ENCODE peak calls at places on chromosomes 16 and 17, in seven cellular contexts. W is AG09319, P is cardiac fibroblast, F is uterus, M is H9, V is body of pancreas, Z is testis. N is an unnamed sample.
A peak's percentile ranks its signal among the peaks of the same experiment; 100 is the strongest.

GRCh38 chr16:4767872-4768548 is 1.0 kb upstream of the ZNF500 start:
- DNase-seq in W (no peak), P (peak; percentile 57), F (peak; percentile 39), M (no peak), V (peak; percentile 33), Z (peak; percentile 52), N (no peak)

GRCh38 chr17:34571428-34572130 is 7.8 kb upstream of the TMEM132E start:
- DNase-seq in W (no peak), P (no peak), F (no peak), M (no peak), V (no peak), Z (no peak), N (no peak)

GRCh38 chr17:48131216-48131824 is 23.8 kb downstream of the SNX11 start:
- DNase-seq in W (peak; percentile 23), P (peak; percentile 78), F (peak; percentile 41), M (peak; percentile 86), V (peak; percentile 61), Z (peak; percentile 73), N (no peak)

GRCh38 chr16:84940670-84941551 is 70.4 kb downstream of the ZDHHC7 start:
- DNase-seq in W (peak; percentile 44), P (no peak), F (peak; percentile 65), M (no peak), V (no peak), Z (peak; percentile 37), N (no peak)

GRCh38 chr16:27699540-27699939 is 149.6 kb downstream of the KATNIP start:
- DNase-seq in W (no peak), P (no peak), F (no peak), M (peak; percentile 48), V (no peak), Z (no peak), N (no peak)

GRCh38 chr17:42409467-42410351 is 13.3 kb downstream of the CAVIN1 start:
- DNase-seq in W (peak; percentile 75), P (peak; percentile 95), F (peak; percentile 80), M (no peak), V (peak; percentile 40), Z (no peak), N (no peak)

GRCh38 chr17:36459601-36460000 is 26.9 kb upstream of the ZNHIT3 start:
- DNase-seq in W (no peak), P (no peak), F (no peak), M (no peak), V (no peak), Z (no peak), N (no peak)

GRCh38 chr17:80615311-80615710 is 70.7 kb downstream of the RPTOR start:
- DNase-seq in W (no peak), P (no peak), F (no peak), M (no peak), V (no peak), Z (no peak), N (no peak)

GRCh38 chr17:54876656-54877195 is 23.9 kb upstream of the TOM1L1 start:
- DNase-seq in W (no peak), P (no peak), F (no peak), M (peak; percentile 54), V (no peak), Z (no peak), N (no peak)

GRCh38 chr17:50532452-50533024 is at the start of gene EPN3:
- DNase-seq in W (no peak), P (no peak), F (no peak), M (peak; percentile 88), V (peak; percentile 88), Z (no peak), N (no peak)

GRCh38 chr16:8963010-8963824 is 489 bp downstream of the USP7 start:
- DNase-seq in W (no peak), P (no peak), F (no peak), M (no peak), V (no peak), Z (no peak), N (no peak)

GRCh38 chr17:60079401-60079861 is 710 bp upstream of the HEATR6 start:
- DNase-seq in W (no peak), P (peak; percentile 57), F (no peak), M (no peak), V (no peak), Z (no peak), N (no peak)

GRCh38 chr17:77308768-77309726 is 168.3 kb downstream of the SEC14L1 start:
- DNase-seq in W (no peak), P (peak; percentile 78), F (peak; percentile 66), M (no peak), V (no peak), Z (no peak), N (no peak)

GRCh38 chr16:69567031-69567680 is 1.4 kb downstream of the NFAT5 start:
- DNase-seq in W (no peak), P (peak; percentile 54), F (no peak), M (peak; percentile 39), V (peak; percentile 28), Z (peak; percentile 31), N (no peak)
- TF ChIP-seq CTCF in W (peak; percentile 18), P (peak; percentile 21), F (no peak), M (peak; percentile 20), V (no peak), Z (peak; percentile 11), N (no peak)

GRCh38 chr17:82255573-82255972 is 17.9 kb downstream of the CSNK1D start:
- DNase-seq in W (no peak), P (no peak), F (no peak), M (no peak), V (no peak), Z (no peak), N (no peak)

GRCh38 chr17:82256242-82256894 is 17.1 kb downstream of the CSNK1D start:
- DNase-seq in W (no peak), P (no peak), F (no peak), M (no peak), V (no peak), Z (no peak), N (no peak)

GRCh38 chr17:82253179-82253544 is 20.3 kb downstream of the CSNK1D start:
- DNase-seq in W (no peak), P (no peak), F (no peak), M (no peak), V (no peak), Z (no peak), N (no peak)

GRCh38 chr17:82258555-82258954 is 14.9 kb downstream of the CSNK1D start:
- DNase-seq in W (no peak), P (no peak), F (no peak), M (no peak), V (no peak), Z (no peak), N (no peak)

DNA sequence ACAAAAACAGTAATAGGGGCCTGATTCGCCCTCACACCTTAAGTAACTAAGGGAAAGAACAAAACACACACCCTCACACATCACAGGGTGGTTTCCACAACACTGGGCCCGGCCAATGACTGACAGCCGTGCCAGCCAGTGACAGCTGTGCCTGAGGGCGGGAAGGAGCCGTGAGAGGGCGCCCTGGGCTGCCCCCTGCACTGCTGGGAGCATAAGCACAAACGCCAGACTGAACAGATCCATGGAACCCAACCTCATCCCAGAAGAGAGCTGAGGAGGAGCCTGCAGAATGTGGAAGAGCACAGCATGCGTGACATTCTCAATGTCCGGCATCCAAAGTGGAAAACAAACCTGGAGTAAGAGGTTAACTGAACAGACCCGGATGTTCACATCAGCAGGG is 16.0 kb downstream of the CSNK1D start:
- DNase-seq in W (no peak), P (peak; percentile 53), F (peak; percentile 47), M (peak; percentile 83), V (no peak), Z (peak; percentile 65), N (no peak)
- TF ChIP-seq CTCF in W (no peak), P (no peak), F (no peak), M (no peak), V (no peak), Z (no peak), N (no peak)

DNA sequence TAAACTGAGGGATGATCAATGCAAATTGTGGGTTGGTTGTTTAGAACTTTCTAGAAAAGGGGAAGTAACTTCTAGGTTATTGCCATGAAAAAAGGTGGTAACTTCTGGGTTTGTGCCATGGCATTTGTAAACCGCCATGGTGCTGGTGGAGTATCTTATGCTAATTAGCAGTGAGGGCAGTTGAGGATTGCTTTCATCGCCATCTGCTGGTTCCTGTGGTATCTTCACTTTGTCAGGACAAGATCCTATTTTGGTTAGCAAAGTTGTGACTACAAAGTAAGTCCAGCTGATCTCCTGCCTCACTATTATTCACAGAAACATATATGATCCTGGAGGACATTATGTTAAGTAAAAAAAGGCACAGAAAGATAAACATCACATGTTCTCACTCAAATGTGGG is 1332.3 kb downstream of the CDH11 start:
- DNase-seq in W (no peak), P (peak; percentile 29), F (no peak), M (no peak), V (no peak), Z (peak; percentile 44), N (no peak)
- TF ChIP-seq CTCF in W (no peak), P (peak; percentile 16), F (no peak), M (peak; percentile 55), V (no peak), Z (no peak), N (no peak)

DNA sequence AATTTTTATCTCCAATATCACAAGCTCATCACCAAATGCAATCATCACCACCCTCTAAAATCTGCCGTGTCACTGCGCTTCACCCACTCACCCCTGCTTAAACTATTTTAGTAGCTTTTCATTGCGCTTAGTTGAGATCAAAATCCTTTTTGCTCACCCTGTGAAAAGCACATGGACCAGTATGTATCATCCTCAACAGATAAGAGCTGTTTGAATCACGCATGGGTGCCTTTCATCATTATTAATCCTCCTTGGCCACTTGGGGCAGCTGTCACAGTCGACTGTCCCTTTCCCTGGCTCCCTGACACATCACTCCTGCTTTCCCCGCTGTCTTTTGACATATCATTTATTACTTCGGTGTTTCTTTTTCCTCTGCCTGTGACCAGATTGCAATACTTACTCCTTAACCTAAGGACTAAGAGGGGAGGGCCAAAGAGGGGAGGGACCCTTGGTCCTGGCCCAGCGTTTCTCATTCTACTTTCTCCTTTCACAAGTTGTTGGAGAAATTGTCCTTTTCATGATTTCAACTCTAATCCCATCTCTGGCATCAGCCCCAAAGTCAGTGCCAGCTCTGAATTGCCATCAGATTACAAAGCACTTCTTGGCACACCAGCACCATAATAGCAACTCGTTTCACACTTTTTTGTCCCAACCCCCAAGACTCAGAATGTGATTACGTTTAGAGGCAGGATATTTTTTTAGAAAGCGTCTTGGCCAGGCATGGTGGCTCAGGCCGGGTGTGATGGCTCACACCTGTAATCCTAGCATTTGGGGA is 8.6 kb upstream of the KDM6B start:
- DNase-seq in W (no peak), P (peak; percentile 32), F (no peak), M (peak; percentile 24), V (peak; percentile 34), Z (no peak), N (no peak)
- TF ChIP-seq CTCF in W (no peak), P (peak; percentile 18), F (no peak), M (peak; percentile 15), V (no peak), Z (no peak), N (no peak)

DNA sequence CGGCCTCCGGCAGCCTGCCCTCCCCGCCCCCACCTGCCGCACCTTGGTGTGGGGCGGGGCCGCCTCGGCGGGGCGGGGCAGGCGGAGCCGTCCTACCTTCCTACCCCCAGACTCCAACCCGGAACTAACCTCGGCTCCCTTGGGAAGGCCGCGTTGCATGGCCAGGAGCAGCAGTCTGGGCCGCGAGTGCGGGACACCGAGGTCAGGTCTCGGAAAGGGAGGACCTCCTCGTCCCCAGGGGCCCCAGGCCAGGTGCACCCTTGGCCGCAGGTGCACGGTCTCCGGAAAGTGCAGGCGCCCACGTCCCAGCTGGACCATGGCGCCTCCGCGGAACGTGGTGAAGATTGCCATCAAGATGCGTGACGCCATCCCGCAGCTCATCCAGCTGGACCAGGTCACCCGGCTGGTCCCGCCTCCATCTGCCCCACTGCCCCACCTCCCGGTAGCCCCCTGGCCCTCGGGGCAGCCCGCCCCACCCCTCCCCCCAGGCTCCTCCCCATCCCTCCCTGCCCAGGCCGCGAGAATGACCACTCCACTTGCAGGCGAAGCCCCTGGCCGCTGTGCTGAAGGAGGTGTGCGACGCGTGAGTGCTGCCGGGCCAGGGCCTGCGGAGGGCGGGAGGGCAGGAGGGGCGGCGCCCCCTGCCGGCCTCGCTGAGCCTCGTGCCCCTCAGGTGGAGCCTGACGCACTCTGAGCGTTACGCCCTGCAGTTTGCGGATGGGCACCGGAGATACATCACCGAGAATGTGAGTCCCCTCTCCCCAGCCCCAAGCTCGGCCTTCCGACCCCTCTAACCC is at the start of gene ELMO3:
- DNase-seq in W (no peak), P (no peak), F (no peak), M (peak; percentile 92), V (peak; percentile 82), Z (peak; percentile 49), N (no peak)
- TF ChIP-seq CTCF in W (peak; percentile 34), P (peak; percentile 9), F (no peak), M (peak; percentile 73), V (peak; percentile 75), Z (no peak), N (no peak)